ENCODE peak calls at places on chromosomes 2 and 18, in five cellular contexts. H, E, I, R and Q are unnamed samples.

GRCh38 chr2:238974510-238975166 is 126.8 kb downstream of the TWIST2 start:
- DNase-seq in H (peak), I (peak), E (no peak), R (peak), Q (peak)

GRCh38 chr2:187580462-187581124 is 26.4 kb upstream of the TFPI start:
- DNase-seq in E (no peak), I (peak), R (no peak), H (no peak), Q (peak)

GRCh38 chr2:240127911-240128607 is 8.0 kb downstream of the COPS9 start:
- DNase-seq in H (no peak), R (no peak), E (no peak), I (no peak), Q (no peak)

GRCh38 chr2:126811101-126811500 is 87.6 kb upstream of the TEX51 start:
- DNase-seq in R (no peak), H (no peak), I (no peak), E (no peak), Q (no peak)

GRCh38 chr18:32081881-32082280 is 9.8 kb upstream of the RNF138 start:
- DNase-seq in I (no peak), E (no peak), R (no peak), H (no peak), Q (no peak)

GRCh38 chr2:128414351-128414750 is 95.7 kb upstream of the HS6ST1 start:
- DNase-seq in I (no peak), H (peak), E (no peak), R (no peak), Q (no peak)

GRCh38 chr2:12507295-12507694 is 209.4 kb upstream of the TRIB2 start:
- DNase-seq in R (peak), I (peak), H (peak), E (no peak), Q (peak)

GRCh38 chr2:100954044-100954420 is 48.1 kb upstream of the RPL31 start:
- DNase-seq in I (no peak), E (no peak), H (no peak), R (no peak), Q (no peak)

GRCh38 chr2:152506843-152507242 is 171.9 kb downstream of the FMNL2 start:
- DNase-seq in E (no peak), R (no peak), H (no peak), I (no peak), Q (no peak)

GRCh38 chr2:80896576-80896975 is 592.0 kb upstream of the LRRTM1 start:
- DNase-seq in R (no peak), H (peak), E (no peak), I (no peak), Q (no peak)

GRCh38 chr18:11005528-11005927 is 143.8 kb downstream of the PIEZO2 start:
- DNase-seq in I (no peak), R (peak), H (peak), E (no peak), Q (peak)

GRCh38 chr2:21042958-21043743 is 722 bp downstream of the APOB start:
- DNase-seq in H (peak), R (peak), I (peak), E (peak), Q (peak)

GRCh38 chr2:130837175-130837810 is 579 bp downstream of the ARHGEF4 start:
- DNase-seq in E (no peak), H (no peak), I (no peak), R (no peak), Q (no peak)

GRCh38 chr2:27966466-27966865 is 75.9 kb downstream of the BABAM2 start:
- DNase-seq in E (no peak), I (no peak), R (peak), H (no peak), Q (peak)

GRCh38 chr2:188444106-188444835 is 152.6 kb downstream of the GULP1 start:
- DNase-seq in R (no peak), I (no peak), H (no peak), E (no peak), Q (no peak)

GRCh38 chr2:120108049-120108448 is 95.2 kb downstream of the EPB41L5 start:
- DNase-seq in I (peak), R (peak), H (no peak), E (no peak), Q (peak)

GRCh38 chr2:175203621-175204496 is 22.3 kb upstream of the ATP5MC3 start:
- DNase-seq in E (peak), H (peak), I (no peak), R (peak), Q (no peak)

GRCh38 chr2:215401896-215402379 is 33.9 kb downstream of the FN1 start:
- DNase-seq in R (no peak), H (peak), I (peak), E (no peak), Q (no peak)

GRCh38 chr18:22385718-22386117 is 32.0 kb downstream of the CTAGE1 start:
- DNase-seq in I (peak), E (no peak), H (no peak), R (peak), Q (peak)

GRCh38 chr2:27973592-27973991 is 83.1 kb downstream of the BABAM2 start:
- DNase-seq in I (no peak), R (no peak), E (no peak), H (peak), Q (no peak)